ENCODE peak calls at places on chromosomes 13 and 19, in five cellular contexts. Y is stomach, Q is endothelial cell of umbilical vein, K is breast epithelium, J is HCT116. S is an unnamed sample.

GRCh38 chr13:35714096-35714495 is 237.6 kb upstream of the MAB21L1 start:
- DNase-seq in Q (no peak), J (no peak), Y (no peak), K (no peak), S (no peak)

GRCh38 chr19:5484398-5485285 is 29.4 kb downstream of the ZNRF4 start:
- DNase-seq in K (no peak), Q (no peak), Y (peak; percentile 29), J (no peak), S (no peak)

GRCh38 chr19:23263870-23264590 is 13.8 kb upstream of the ZNF724 start:
- DNase-seq in J (no peak), K (no peak), Q (no peak), Y (no peak), S (no peak)

GRCh38 chr19:28244966-28245365 is 968.0 kb downstream of the UQCRFS1 start:
- DNase-seq in Y (no peak), K (no peak), Q (no peak), J (no peak), S (no peak)

GRCh38 chr19:55675661-55676354 is 782 bp downstream of the EPN1 start:
- DNase-seq in J (no peak), Y (no peak), Q (peak; percentile 29), K (no peak), S (no peak)

GRCh38 chr19:44662686-44663085 is 8.6 kb upstream of the CEACAM19 start:
- DNase-seq in Q (no peak), Y (no peak), J (no peak), K (no peak), S (no peak)

GRCh38 chr13:30759748-30760147 is 24.4 kb downstream of the ALOX5AP start:
- DNase-seq in Y (no peak), K (no peak), Q (no peak), J (no peak), S (no peak)

GRCh38 chr13:64371461-64371860 is 2858.7 kb downstream of the PCDH9 start:
- DNase-seq in Q (no peak), K (no peak), Y (no peak), J (no peak), S (no peak)

GRCh38 chr19:4439243-4439642 is 18.4 kb downstream of the UBXN6 start:
- DNase-seq in K (no peak), Y (no peak), J (no peak), Q (no peak), S (no peak)

GRCh38 chr19:8654591-8655339 is 24.3 kb downstream of the NFILZ start:
- DNase-seq in J (peak; percentile 48), Y (peak; percentile 47), Q (peak; percentile 35), K (no peak), S (peak; percentile 90)

GRCh38 chr19:41098762-41099161 is 10.5 kb downstream of the CYP2A13 start:
- DNase-seq in J (no peak), Y (no peak), K (no peak), Q (no peak), S (no peak)

GRCh38 chr19:54418930-54419800 is 3.9 kb downstream of the TTYH1 start:
- DNase-seq in J (no peak), K (no peak), Q (no peak), Y (no peak), S (no peak)

GRCh38 chr13:41917641-41918040 is 43.3 kb downstream of the VWA8 start:
- DNase-seq in Q (peak; percentile 57), J (no peak), Y (no peak), K (no peak), S (no peak)

GRCh38 chr13:20902438-20903163 is at the start of gene XPO4:
- DNase-seq in Y (peak; percentile 80), Q (peak; percentile 81), J (peak; percentile 36), K (peak; percentile 69), S (peak; percentile 94)

GRCh38 chr19:570315-570714 is 2.1 kb upstream of the BSG start:
- DNase-seq in Q (no peak), J (no peak), K (no peak), Y (no peak), S (no peak)

GRCh38 chr13:79226938-79227337 is 179.1 kb downstream of the RBM26 start:
- DNase-seq in K (no peak), Q (no peak), Y (no peak), J (no peak), S (no peak)

GRCh38 chr13:95349267-95349666 is 48.0 kb upstream of the ABCC4 start:
- DNase-seq in Y (no peak), Q (no peak), K (no peak), J (no peak), S (no peak)

GRCh38 chr13:90420683-90421082 is 926.8 kb upstream of the MIR17HG start:
- DNase-seq in K (no peak), Y (no peak), Q (no peak), J (no peak), S (no peak)

GRCh38 chr13:31334994-31335549 is 135.3 kb downstream of the B3GLCT start:
- DNase-seq in Q (no peak), J (no peak), Y (no peak), K (no peak), S (no peak)

GRCh38 chr13:32248789-32249188 is 66.4 kb downstream of the ZAR1L start:
- DNase-seq in J (no peak), K (no peak), Y (no peak), Q (no peak), S (no peak)

GRCh38 chr13:114080739-114081561 is 51.5 kb downstream of the RASA3 start:
- DNase-seq in Q (no peak), K (peak; percentile 43), Y (no peak), J (no peak), S (no peak)

GRCh38 chr13:44402902-44403719 is 29.5 kb downstream of the SERP2 start:
- DNase-seq in J (no peak), K (peak; percentile 92), Q (no peak), Y (peak; percentile 82), S (peak; percentile 23)

GRCh38 chr13:22828081-22828480 is 352.7 kb upstream of the SGCG start:
- DNase-seq in Y (no peak), K (no peak), Q (no peak), J (no peak), S (no peak)

GRCh38 chr19:10095948-10096614 is 6.4 kb downstream of the ANGPTL6 start:
- DNase-seq in K (peak; percentile 84), J (peak; percentile 75), Y (peak; percentile 94), Q (peak; percentile 91), S (peak; percentile 96)

GRCh38 chr13:65631078-65631477 is 1599.1 kb downstream of the PCDH9 start:
- DNase-seq in Y (no peak), Q (no peak), K (no peak), J (no peak), S (no peak)

GRCh38 chr19:15296353-15296752 is 36.0 kb downstream of the BRD4 start:
- DNase-seq in K (no peak), Y (no peak), J (no peak), Q (no peak), S (peak; percentile 29)

GRCh38 chr13:75818181-75819110 is 182.3 kb downstream of the LMO7 start:
- DNase-seq in Q (no peak), K (no peak), J (no peak), Y (no peak), S (no peak)

GRCh38 chr13:111460548-111461444 is 140.4 kb downstream of the TEX29 start:
- DNase-seq in Y (no peak), Q (no peak), K (no peak), J (peak; percentile 32), S (no peak)

GRCh38 chr13:24041822-24042221 is 118.7 kb upstream of the SPATA13 start:
- DNase-seq in Q (no peak), J (no peak), K (no peak), Y (no peak), S (no peak)

GRCh38 chr19:34220472-34221063 is 33.8 kb upstream of the GARRE1 start:
- DNase-seq in K (peak; percentile 57), Q (peak; percentile 71), J (peak; percentile 64), Y (peak; percentile 72), S (no peak)

GRCh38 chr19:4103073-4103418 is 20.9 kb downstream of the MAP2K2 start:
- DNase-seq in Y (no peak), J (no peak), K (no peak), Q (no peak), S (no peak)

GRCh38 chr13:85562282-85562681 is 236.9 kb downstream of the SLITRK6 start:
- DNase-seq in Y (no peak), J (no peak), Q (no peak), K (no peak), S (peak; percentile 48)

GRCh38 chr19:49423985-49424303 is 703 bp upstream of the PTH2 start:
- DNase-seq in Q (no peak), Y (no peak), K (no peak), J (no peak), S (no peak)

GRCh38 chr19:1826557-1827521 is 14.8 kb upstream of the ATP8B3 start:
- DNase-seq in Y (no peak), J (no peak), Q (no peak), K (no peak), S (no peak)

GRCh38 chr19:50959731-50960500 is 7.1 kb upstream of the KLK5 start:
- DNase-seq in Y (no peak), J (no peak), K (no peak), Q (no peak), S (no peak)

DNA sequence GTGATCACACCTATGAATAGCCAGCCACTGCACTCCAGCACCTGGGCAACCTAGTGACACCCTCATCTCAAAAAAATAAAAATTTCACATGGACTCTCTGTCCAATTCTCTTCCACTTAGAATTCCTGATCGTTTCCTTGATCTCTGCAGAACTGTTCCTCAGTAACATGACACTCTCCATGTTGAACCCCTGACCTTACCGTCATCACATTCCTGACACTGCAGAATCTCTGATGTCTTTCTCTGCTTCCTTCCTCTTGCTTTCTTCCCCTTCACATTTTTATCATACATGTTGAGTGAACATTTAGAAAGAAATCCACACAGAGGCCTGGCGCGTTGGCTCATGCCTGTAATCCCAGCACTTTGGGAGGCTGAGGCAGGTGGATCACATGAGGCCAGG is 15.0 kb downstream of the ZNF114 start:
- DNase-seq in K (no peak), Y (no peak), J (no peak), Q (no peak), S (no peak)
- H3K27ac ChIP-seq in K (no peak overlapping the region), Y (no peak overlapping the region), J (no peak overlapping the region), Q (no peak overlapping the region), S (no peak overlapping the region)

GRCh38 chr19:13162749-13163608 is 12.8 kb downstream of the IER2 start:
- DNase-seq in Q (peak; percentile 97), K (peak; percentile 99), Y (peak; percentile 99), J (peak; percentile 99), S (peak; percentile 97)

GRCh38 chr19:13163609-13164364 is 13.6 kb downstream of the IER2 start:
- DNase-seq in Q (peak; percentile 67), J (no peak), Y (peak; percentile 76), K (peak; percentile 79), S (peak; percentile 89)

GRCh38 chr19:13160557-13160956 is 10.3 kb downstream of the IER2 start:
- DNase-seq in Y (no peak), J (no peak), K (no peak), Q (no peak), S (no peak)

GRCh38 chr19:13165091-13165997 is 15.1 kb downstream of the IER2 start:
- DNase-seq in Q (peak; percentile 55), Y (no peak), J (no peak), K (no peak), S (no peak)

GRCh38 chr19:13164370-13165090 is 14.3 kb downstream of the IER2 start:
- DNase-seq in Q (peak; percentile 89), K (peak; percentile 64), Y (peak; percentile 47), J (no peak), S (peak; percentile 86)
- TF ChIP-seq POLR2AphosphoS5 in Q (peak; percentile 73), K (no peak), Y (peak; percentile 53), J (no peak), S (peak; percentile 34)

GRCh38 chr19:29672319-29672932 is 7.2 kb downstream of the PLEKHF1 start:
- DNase-seq in K (peak; percentile 15), Q (no peak), J (no peak), Y (no peak), S (peak; percentile 74)
- H3K4me3 ChIP-seq in K (no peak overlapping the region), Q (no peak overlapping the region), J (no peak overlapping the region), Y (no peak overlapping the region), S (no peak overlapping the region)

GRCh38 chr19:46842791-46843190 is 7.9 kb downstream of the AP2S1 start:
- DNase-seq in Q (no peak), J (no peak), K (no peak), Y (no peak), S (no peak)
- H3K27ac ChIP-seq in Q (no peak overlapping the region), J (peak overlapping the region; percentile 31), K (no peak overlapping the region), Y (no peak overlapping the region), S (no peak overlapping the region)

S was measured in spleen.